ENCODE peak calls at places on chromosomes 13 and 19, in four cellular contexts. O is psoas muscle, P is HepG2, I is breast epithelium. N is an unnamed sample. For H3K4me1 and H3K27me3, the result is how much of the 10 kb centered on the place peaks cover.

GRCh38 chr19:32580901-32581703 is at the start of gene PDCD5:
- DNase-seq in O (peak), P (peak), I (peak), N (peak)

GRCh38 chr19:48390188-48391099 is 907 bp downstream of the KDELR1 start:
- DNase-seq in O (peak), P (peak), I (peak), N (peak)

GRCh38 chr19:32287086-32287485 is 58.3 kb upstream of the ZNF507 start:
- DNase-seq in O (no peak), P (no peak), I (no peak), N (no peak)

GRCh38 chr13:81987159-81987558 is 1646.2 kb upstream of the SPRY2 start:
- DNase-seq in O (no peak), P (peak), I (no peak), N (no peak)

GRCh38 chr13:46804391-46804815 is 7.4 kb upstream of the ESD start:
- DNase-seq in O (no peak), P (peak), I (no peak), N (no peak)

GRCh38 chr19:14375055-14375581 is 6.1 kb upstream of the ADGRE5 start:
- DNase-seq in O (peak), P (no peak), I (peak), N (peak)

GRCh38 chr19:15640294-15640903 is at the start of gene CYP4F3:
- DNase-seq in O (peak), P (peak), I (peak), N (peak)

GRCh38 chr19:43229315-43229714 is 23.9 kb upstream of the PSG4 start:
- DNase-seq in O (no peak), P (peak), I (no peak), N (no peak)

GRCh38 chr19:53881482-53882390 is at the start of gene PRKCG:
- DNase-seq in O (no peak), P (peak), I (no peak), N (peak)

GRCh38 chr19:45403781-45404556 is 900 bp downstream of the PPP1R13L start:
- DNase-seq in O (peak), P (peak), I (peak), N (peak)

GRCh38 chr13:54484166-54484565 is 1455.6 kb downstream of the OLFM4 start:
- DNase-seq in O (no peak), P (no peak), I (no peak), N (no peak)

DNA sequence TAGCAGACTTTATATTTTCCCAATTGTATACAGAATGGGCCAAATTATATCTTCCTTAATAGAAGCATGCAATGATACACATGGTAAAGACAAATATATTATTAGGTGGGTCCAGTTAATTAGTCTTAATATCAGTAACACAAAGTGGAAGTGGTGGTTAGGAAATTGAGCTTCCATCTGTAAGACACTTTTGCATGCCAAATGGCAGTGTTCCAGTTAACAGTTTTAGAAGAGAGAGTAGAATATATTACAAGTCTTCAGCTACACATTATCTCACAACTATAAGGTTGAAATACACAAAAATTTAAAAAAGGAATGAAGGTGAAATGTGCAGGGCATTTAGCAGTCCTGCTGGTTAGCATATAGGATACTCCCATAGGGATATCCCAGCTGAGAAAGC is 536.5 kb downstream of the PCDH9 start:
- DNase-seq in O (no peak), P (no peak), I (no peak), N (no peak)
- H3K4me1 ChIP-seq in O (under half), P (under half), I (under half), N (under half)

DNA sequence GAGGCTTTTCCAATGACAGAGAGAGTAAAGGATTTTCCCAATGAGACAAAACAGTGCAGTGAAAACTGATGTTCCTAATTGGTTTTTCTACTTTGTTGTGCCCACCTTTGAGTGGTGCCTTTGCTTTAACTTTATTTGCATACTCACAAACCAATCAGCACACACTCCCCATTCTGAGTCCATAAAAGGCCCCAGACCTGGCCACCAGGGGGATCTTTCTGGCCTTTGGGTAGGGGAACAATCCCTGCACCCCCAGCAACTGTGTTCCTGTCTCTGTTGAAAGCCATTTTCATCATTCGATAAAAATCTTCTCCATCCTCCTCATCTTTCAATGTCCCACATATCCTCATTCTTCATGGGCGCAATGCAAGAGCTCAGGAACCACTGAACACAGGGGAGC is 252.8 kb downstream of the B3GLCT start:
- DNase-seq in O (no peak), P (no peak), I (no peak), N (no peak)
- H3K4me3 ChIP-seq in O (no peak), P (no peak), I (no peak), N (no peak)

GRCh38 chr19:5870986-5871394 is 650 bp upstream of the FUT5 start:
- DNase-seq in O (no peak), P (peak), I (no peak), N (no peak)

GRCh38 chr19:5877869-5878268 is 7.5 kb upstream of the FUT5 start:
- DNase-seq in O (no peak), P (peak), I (no peak), N (no peak)

GRCh38 chr19:5877427-5877826 is 7.1 kb upstream of the FUT5 start:
- DNase-seq in O (no peak), P (no peak), I (no peak), N (no peak)

GRCh38 chr19:5873617-5874199 is 3.4 kb upstream of the FUT5 start:
- DNase-seq in O (no peak), P (no peak), I (no peak), N (no peak)
- H3K27me3 ChIP-seq in O (under half), P (under half), I (under half), N (under half)

GRCh38 chr19:47109541-47110375 is 3.8 kb downstream of the ZC3H4 start:
- DNase-seq in O (no peak), P (no peak), I (no peak), N (no peak)

GRCh38 chr19:47111081-47111589 is 2.4 kb downstream of the ZC3H4 start:
- DNase-seq in O (no peak), P (no peak), I (no peak), N (peak)

GRCh38 chr19:47109177-47109540 is 4.4 kb downstream of the ZC3H4 start:
- DNase-seq in O (no peak), P (no peak), I (no peak), N (no peak)

GRCh38 chr19:47111682-47112165 is 1.9 kb downstream of the ZC3H4 start:
- DNase-seq in O (no peak), P (no peak), I (no peak), N (no peak)

GRCh38 chr19:47110521-47111080 is 3.0 kb downstream of the ZC3H4 start:
- DNase-seq in O (no peak), P (no peak), I (no peak), N (no peak)
- H3K4me1 ChIP-seq in O (under half), P (half or more), I (under half), N (under half)

GRCh38 chr13:80504453-80504852 is 163.5 kb upstream of the SPRY2 start:
- DNase-seq in O (no peak), P (no peak), I (no peak), N (no peak)
- H3K4me3 ChIP-seq in O (no peak), P (no peak), I (no peak), N (no peak)

GRCh38 chr19:1777149-1777548 is 23.8 kb downstream of the ONECUT3 start:
- DNase-seq in O (no peak), P (no peak), I (no peak), N (no peak)
- H3K27me3 ChIP-seq in O (under half), P (half or more), I (half or more), N (under half)

GRCh38 chr19:12783226-12783848 is 7.9 kb upstream of the JUNB start:
- DNase-seq in O (no peak), P (no peak), I (no peak), N (no peak)
- H3K4me1 ChIP-seq in O (under half), P (half or more), I (under half), N (under half)

GRCh38 chr13:98546402-98546801 is 30.5 kb downstream of the STK24 start:
- DNase-seq in O (no peak), P (no peak), I (no peak), N (no peak)
- H3K4me3 ChIP-seq in O (no peak), P (no peak), I (no peak), N (no peak)

N was measured in lung.